ENCODE peak calls at places on chromosomes 1 and 21, in eight cellular contexts. Y, L, C, Q, S, X, W and F are unnamed samples.
A peak's percentile ranks its signal among the peaks of the same experiment; 100 is the strongest.

GRCh38 chr1:179002552-179003345 is 22.9 kb upstream of the FAM20B start:
- DNase-seq in Y (peak; percentile 63), L (peak; percentile 66), C (peak; percentile 70), Q (peak; percentile 68), S (peak; percentile 61), X (peak; percentile 56), W (peak; percentile 84), F (peak; percentile 59)

GRCh38 chr1:226064816-226065248 is 2.3 kb downstream of the H3-3A start:
- DNase-seq in Y (peak; percentile 51), L (peak; percentile 41), C (peak; percentile 62), Q (peak; percentile 81), S (peak; percentile 54), X (no peak), W (peak; percentile 29), F (no peak)

GRCh38 chr1:21064057-21064456 is 112.6 kb downstream of the EIF4G3 start:
- DNase-seq in Y (no peak), L (no peak), C (peak; percentile 53), Q (peak; percentile 62), S (peak; percentile 29), X (no peak), W (no peak), F (no peak)

GRCh38 chr1:16442941-16443340 is 2.4 kb downstream of the NECAP2 start:
- DNase-seq in Y (no peak), L (no peak), C (no peak), Q (no peak), S (no peak), X (no peak), W (no peak), F (no peak)

GRCh38 chr1:10339815-10340214 is 59.0 kb upstream of the PGD start:
- DNase-seq in Y (no peak), L (peak; percentile 6), C (peak; percentile 33), Q (peak; percentile 45), S (peak; percentile 18), X (no peak), W (no peak), F (no peak)

GRCh38 chr1:233229291-233229690 is 66.2 kb downstream of the PCNX2 start:
- DNase-seq in Y (no peak), L (no peak), C (no peak), Q (peak; percentile 48), S (no peak), X (no peak), W (no peak), F (no peak)

GRCh38 chr21:36454079-36454478 is 25.8 kb downstream of the CLDN14 start:
- DNase-seq in Y (no peak), L (no peak), C (no peak), Q (no peak), S (no peak), X (no peak), W (no peak), F (no peak)

GRCh38 chr1:55951291-55951690 is 628.1 kb downstream of the PLPP3 start:
- DNase-seq in Y (no peak), L (no peak), C (no peak), Q (no peak), S (peak; percentile 58), X (no peak), W (no peak), F (no peak)

GRCh38 chr1:10143961-10144485 is 66.3 kb upstream of the KIF1B start:
- DNase-seq in Y (no peak), L (no peak), C (no peak), Q (no peak), S (no peak), X (no peak), W (no peak), F (no peak)

GRCh38 chr1:85344256-85344694 is 67.8 kb upstream of the BCL10 start:
- DNase-seq in Y (no peak), L (no peak), C (peak; percentile 77), Q (peak; percentile 63), S (peak; percentile 50), X (no peak), W (no peak), F (no peak)

GRCh38 chr1:170893655-170894297 is 41.6 kb upstream of the MROH9 start:
- DNase-seq in Y (no peak), L (no peak), C (no peak), Q (no peak), S (peak; percentile 52), X (no peak), W (no peak), F (no peak)

GRCh38 chr1:184222561-184223157 is 164.2 kb upstream of the C1orf21 start:
- DNase-seq in Y (peak; percentile 69), L (peak; percentile 71), C (peak; percentile 60), Q (peak; percentile 64), S (peak; percentile 45), X (peak; percentile 11), W (peak; percentile 58), F (no peak)

GRCh38 chr1:25657121-25657521 is 40.5 kb downstream of the MAN1C1 start:
- DNase-seq in Y (no peak), L (no peak), C (no peak), Q (no peak), S (no peak), X (no peak), W (no peak), F (no peak)

GRCh38 chr1:18942340-18942739 is 14.1 kb downstream of the IFFO2 start:
- DNase-seq in Y (no peak), L (no peak), C (no peak), Q (no peak), S (no peak), X (no peak), W (no peak), F (no peak)

GRCh38 chr21:15301014-15301413 is 236.2 kb upstream of the NRIP1 start:
- DNase-seq in Y (no peak), L (no peak), C (no peak), Q (no peak), S (peak; percentile 20), X (no peak), W (no peak), F (no peak)

GRCh38 chr1:198904356-198904755 is 265.5 kb downstream of the PTPRC start:
- DNase-seq in Y (no peak), L (no peak), C (peak; percentile 43), Q (peak; percentile 43), S (no peak), X (no peak), W (no peak), F (no peak)

GRCh38 chr1:202291961-202292712 is 49.6 kb downstream of the UBE2T start:
- DNase-seq in Y (no peak), L (peak; percentile 41), C (peak; percentile 82), Q (peak; percentile 87), S (peak; percentile 95), X (no peak), W (no peak), F (no peak)

GRCh38 chr1:104238991-104239390 is 489.3 kb downstream of the AMY1C start:
- DNase-seq in Y (no peak), L (no peak), C (no peak), Q (no peak), S (peak; percentile 13), X (no peak), W (no peak), F (no peak)

GRCh38 chr1:114088392-114089299 is 65.0 kb downstream of the SYT6 start:
- DNase-seq in Y (no peak), L (no peak), C (no peak), Q (peak; percentile 51), S (peak; percentile 15), X (no peak), W (no peak), F (no peak)

GRCh38 chr1:43540653-43541071 is 10.0 kb downstream of the PTPRF start:
- DNase-seq in Y (no peak), L (no peak), C (no peak), Q (no peak), S (no peak), X (no peak), W (no peak), F (no peak)

GRCh38 chr1:234696148-234696576 is 86.2 kb upstream of the IRF2BP2 start:
- DNase-seq in Y (peak; percentile 61), L (no peak), C (no peak), Q (no peak), S (no peak), X (no peak), W (no peak), F (no peak)

GRCh38 chr1:82398357-82398756 is 597.6 kb downstream of the ADGRL2 start:
- DNase-seq in Y (no peak), L (no peak), C (peak; percentile 8), Q (no peak), S (no peak), X (no peak), W (no peak), F (no peak)

GRCh38 chr1:156160744-156161181 is 7.4 kb downstream of the SEMA4A start:
- DNase-seq in Y (peak; percentile 73), L (peak; percentile 84), C (peak; percentile 81), Q (no peak), S (peak; percentile 72), X (peak; percentile 32), W (peak; percentile 81), F (no peak)

GRCh38 chr1:91123319-91123718 is 101.5 kb upstream of the ZNF644 start:
- DNase-seq in Y (no peak), L (no peak), C (no peak), Q (no peak), S (no peak), X (no peak), W (no peak), F (no peak)

GRCh38 chr1:204854286-204854685 is 16.4 kb upstream of the NFASC start:
- DNase-seq in Y (no peak), L (no peak), C (no peak), Q (no peak), S (no peak), X (no peak), W (no peak), F (no peak)

GRCh38 chr21:44875341-44875740 is 1.9 kb upstream of the PTTG1IP start:
- DNase-seq in Y (no peak), L (no peak), C (peak; percentile 58), Q (peak; percentile 51), S (peak; percentile 73), X (no peak), W (no peak), F (no peak)

GRCh38 chr1:75811211-75811981 is 14.7 kb downstream of the MSH4 start:
- DNase-seq in Y (no peak), L (no peak), C (peak; percentile 62), Q (no peak), S (no peak), X (no peak), W (no peak), F (no peak)

GRCh38 chr1:161200421-161200991 is 1.7 kb upstream of the ADAMTS4 start:
- DNase-seq in Y (peak; percentile 18), L (no peak), C (no peak), Q (no peak), S (no peak), X (no peak), W (no peak), F (no peak)

GRCh38 chr1:58718435-58718834 is 18.6 kb upstream of the MYSM1 start:
- DNase-seq in Y (no peak), L (no peak), C (no peak), Q (no peak), S (no peak), X (no peak), W (no peak), F (no peak)

GRCh38 chr1:183609313-183609712 is 19.1 kb upstream of the NCF2 start:
- DNase-seq in Y (peak; percentile 36), L (no peak), C (peak; percentile 88), Q (peak; percentile 68), S (peak; percentile 68), X (no peak), W (no peak), F (no peak)

GRCh38 chr1:53548031-53548491 is 88.9 kb downstream of the DMRTB1 start:
- DNase-seq in Y (no peak), L (no peak), C (no peak), Q (no peak), S (no peak), X (no peak), W (no peak), F (no peak)

GRCh38 chr1:87291107-87291506 is 37.6 kb upstream of the LMO4 start:
- DNase-seq in Y (no peak), L (no peak), C (peak; percentile 33), Q (no peak), S (peak; percentile 19), X (no peak), W (no peak), F (no peak)

GRCh38 chr1:14380408-14380807 is 218.1 kb upstream of the KAZN start:
- DNase-seq in Y (no peak), L (no peak), C (no peak), Q (no peak), S (no peak), X (no peak), W (no peak), F (peak; percentile 17)

GRCh38 chr1:63601463-63601862 is 8.3 kb downstream of the PGM1 start:
- DNase-seq in Y (no peak), L (no peak), C (no peak), Q (no peak), S (no peak), X (no peak), W (no peak), F (no peak)